ENCODE peak calls at places on chromosomes 4 and X, in seven cellular contexts. J is right atrium auricular region, Y is GM13976, S is cerebellum, G is ecto neural progenitor cell, U is occipital lobe, F is amniotic stem cell. A is an unnamed sample.

GRCh38 chr4:53598483-53598882 is 7.2 kb upstream of the LNX1 start:
- DNase-seq in G (no peak), Y (no peak), S (no peak), J (no peak), U (no peak), F (no peak), A (no peak)

GRCh38 chr4:110371016-110371795 is 104.7 kb upstream of the ENPEP start:
- DNase-seq in S (no peak), U (no peak), F (no peak), Y (no peak), J (no peak), G (no peak), A (no peak)

GRCh38 chr4:106266201-106266600 is 49.8 kb downstream of the TBCK start:
- DNase-seq in J (no peak), G (no peak), S (no peak), Y (peak; percentile 17), F (peak; percentile 12), U (no peak), A (peak; percentile 12)

GRCh38 chr4:156420557-156420956 is 466.9 kb upstream of the CTSO start:
- DNase-seq in S (no peak), J (no peak), G (no peak), F (no peak), Y (no peak), U (no peak), A (no peak)

GRCh38 chr4:84403656-84404055 is 95.4 kb downstream of the NKX6-1 start:
- DNase-seq in S (no peak), Y (no peak), J (no peak), G (no peak), F (no peak), U (no peak), A (no peak)

GRCh38 chr4:168797738-168798375 is 212.2 kb downstream of the CBR4 start:
- DNase-seq in J (no peak), F (no peak), G (no peak), Y (no peak), U (no peak), S (no peak), A (no peak)

GRCh38 chr4:78544681-78545080 is 6.9 kb upstream of the ANXA3 start:
- DNase-seq in U (no peak), F (no peak), Y (no peak), S (no peak), J (no peak), G (no peak), A (no peak)

GRCh38 chrX:106484233-106484632 is 127.5 kb upstream of the RADX start:
- DNase-seq in F (no peak), G (no peak), S (no peak), J (no peak), Y (no peak), U (no peak), A (peak; percentile 52)

GRCh38 chrX:107730991-107731766 is 44.4 kb downstream of the TSC22D3 start:
- DNase-seq in G (no peak), S (no peak), F (no peak), Y (no peak), J (no peak), U (no peak), A (no peak)

GRCh38 chrX:145803508-145803907 is 14.1 kb upstream of the SLITRK2 start:
- DNase-seq in S (no peak), U (no peak), F (no peak), J (no peak), Y (no peak), G (no peak), A (no peak)

GRCh38 chr4:83456184-83456501 is 285 bp downstream of the MRPS18C start:
- DNase-seq in J (no peak), U (no peak), F (no peak), G (no peak), S (no peak), Y (no peak), A (no peak)

GRCh38 chrX:150155396-150156048 is 207.6 kb upstream of the MAMLD1 start:
- DNase-seq in J (no peak), Y (no peak), S (no peak), F (peak; percentile 10), G (no peak), U (no peak), A (no peak)

A was measured in GM20000.